ENCODE peak calls at places on chromosomes 11 and 22, in nine cellular contexts. One of them, this sample, is unnamed.

GRCh38 chr22:22088658-22089458 is 106.3 kb upstream of the TOP3B start:
- DNase-seq in HFF-Myc: no peak
- DNase-seq in heart left ventricle: no peak
- DNase-seq in astrocyte of the spinal cord: no peak
- DNase-seq in posterior cingulate gyrus: no peak
- DNase-seq in heart right ventricle: no peak
- DNase-seq in EL: no peak
- DNase-seq in HAP-1: no peak
- DNase-seq in mesenteric fat pad: no peak
- DNase-seq in this sample: no peak

GRCh38 chr11:134562176-134562575 is 150.1 kb upstream of the B3GAT1 start:
- DNase-seq in HFF-Myc: no peak
- DNase-seq in posterior cingulate gyrus: no peak
- DNase-seq in heart right ventricle: no peak
- DNase-seq in heart left ventricle: no peak
- DNase-seq in EL: no peak
- DNase-seq in mesenteric fat pad: peak
- DNase-seq in astrocyte of the spinal cord: no peak
- DNase-seq in HAP-1: no peak
- DNase-seq in this sample: no peak

GRCh38 chr11:46710821-46711269 is 8.2 kb upstream of the F2 start:
- DNase-seq in posterior cingulate gyrus: no peak
- DNase-seq in heart right ventricle: peak
- DNase-seq in EL: peak
- DNase-seq in HFF-Myc: peak
- DNase-seq in heart left ventricle: peak
- DNase-seq in HAP-1: no peak
- DNase-seq in astrocyte of the spinal cord: peak
- DNase-seq in mesenteric fat pad: no peak
- DNase-seq in this sample: no peak

GRCh38 chr11:83033972-83034672 is 37.6 kb downstream of the RAB30 start:
- DNase-seq in mesenteric fat pad: no peak
- DNase-seq in HAP-1: no peak
- DNase-seq in heart left ventricle: peak
- DNase-seq in HFF-Myc: peak
- DNase-seq in EL: peak
- DNase-seq in posterior cingulate gyrus: no peak
- DNase-seq in heart right ventricle: peak
- DNase-seq in astrocyte of the spinal cord: peak
- DNase-seq in this sample: no peak

GRCh38 chr11:2085251-2086066 is 53.7 kb downstream of the IGF2 start:
- DNase-seq in mesenteric fat pad: peak
- DNase-seq in EL: no peak
- DNase-seq in HAP-1: no peak
- DNase-seq in heart right ventricle: no peak
- DNase-seq in HFF-Myc: no peak
- DNase-seq in posterior cingulate gyrus: peak
- DNase-seq in astrocyte of the spinal cord: no peak
- DNase-seq in heart left ventricle: no peak
- DNase-seq in this sample: no peak

GRCh38 chr11:70481625-70482528 is 83.5 kb downstream of the CTTN start:
- DNase-seq in mesenteric fat pad: no peak
- DNase-seq in heart left ventricle: peak
- DNase-seq in HAP-1: no peak
- DNase-seq in astrocyte of the spinal cord: peak
- DNase-seq in posterior cingulate gyrus: peak
- DNase-seq in EL: peak
- DNase-seq in heart right ventricle: peak
- DNase-seq in HFF-Myc: no peak
- DNase-seq in this sample: no peak

GRCh38 chr11:35088676-35089075 is 50.3 kb upstream of the CD44 start:
- DNase-seq in HFF-Myc: no peak
- DNase-seq in EL: peak
- DNase-seq in heart left ventricle: no peak
- DNase-seq in mesenteric fat pad: no peak
- DNase-seq in heart right ventricle: no peak
- DNase-seq in astrocyte of the spinal cord: no peak
- DNase-seq in HAP-1: no peak
- DNase-seq in posterior cingulate gyrus: no peak
- DNase-seq in this sample: no peak

GRCh38 chr22:21642584-21643448 is 714 bp downstream of the SDF2L1 start:
- DNase-seq in HAP-1: peak
- DNase-seq in EL: peak
- DNase-seq in posterior cingulate gyrus: no peak
- DNase-seq in heart left ventricle: no peak
- DNase-seq in mesenteric fat pad: no peak
- DNase-seq in astrocyte of the spinal cord: peak
- DNase-seq in heart right ventricle: peak
- DNase-seq in HFF-Myc: no peak
- DNase-seq in this sample: no peak

GRCh38 chr11:27255447-27255828 is 107.6 kb downstream of the CCDC34 start:
- DNase-seq in HAP-1: no peak
- DNase-seq in posterior cingulate gyrus: no peak
- DNase-seq in EL: peak
- DNase-seq in heart left ventricle: no peak
- DNase-seq in mesenteric fat pad: no peak
- DNase-seq in heart right ventricle: no peak
- DNase-seq in HFF-Myc: no peak
- DNase-seq in astrocyte of the spinal cord: peak
- DNase-seq in this sample: no peak

GRCh38 chr22:20742764-20743163 is 31.1 kb upstream of the SERPIND1 start:
- DNase-seq in astrocyte of the spinal cord: no peak
- DNase-seq in mesenteric fat pad: no peak
- DNase-seq in posterior cingulate gyrus: no peak
- DNase-seq in heart right ventricle: no peak
- DNase-seq in EL: no peak
- DNase-seq in heart left ventricle: no peak
- DNase-seq in HFF-Myc: no peak
- DNase-seq in HAP-1: no peak
- DNase-seq in this sample: no peak

GRCh38 chr11:64057890-64058289 is 22.2 kb downstream of the FLRT1 start:
- DNase-seq in heart left ventricle: no peak
- DNase-seq in heart right ventricle: no peak
- DNase-seq in HFF-Myc: no peak
- DNase-seq in posterior cingulate gyrus: no peak
- DNase-seq in mesenteric fat pad: no peak
- DNase-seq in astrocyte of the spinal cord: no peak
- DNase-seq in EL: no peak
- DNase-seq in HAP-1: no peak
- DNase-seq in this sample: no peak

GRCh38 chr22:29380032-29380781 is 8.2 kb downstream of the AP1B1 start:
- DNase-seq in EL: peak
- DNase-seq in posterior cingulate gyrus: no peak
- DNase-seq in HFF-Myc: no peak
- DNase-seq in mesenteric fat pad: peak
- DNase-seq in heart left ventricle: no peak
- DNase-seq in heart right ventricle: no peak
- DNase-seq in HAP-1: no peak
- DNase-seq in astrocyte of the spinal cord: no peak
- DNase-seq in this sample: no peak

GRCh38 chr11:10638285-10638684 is 55.3 kb downstream of the IRAG1 start:
- DNase-seq in HFF-Myc: peak
- DNase-seq in mesenteric fat pad: no peak
- DNase-seq in posterior cingulate gyrus: peak
- DNase-seq in heart left ventricle: no peak
- DNase-seq in astrocyte of the spinal cord: peak
- DNase-seq in heart right ventricle: no peak
- DNase-seq in EL: no peak
- DNase-seq in HAP-1: no peak
- DNase-seq in this sample: no peak

GRCh38 chr11:8070417-8071101 is 10.5 kb upstream of the TUB start:
- DNase-seq in mesenteric fat pad: peak
- DNase-seq in astrocyte of the spinal cord: peak
- DNase-seq in HFF-Myc: no peak
- DNase-seq in posterior cingulate gyrus: no peak
- DNase-seq in HAP-1: peak
- DNase-seq in heart right ventricle: no peak
- DNase-seq in heart left ventricle: no peak
- DNase-seq in EL: peak
- DNase-seq in this sample: no peak

GRCh38 chr22:17922925-17923898 is 101.1 kb downstream of the MICAL3 start:
- DNase-seq in HFF-Myc: no peak
- DNase-seq in mesenteric fat pad: peak
- DNase-seq in HAP-1: no peak
- DNase-seq in EL: peak
- DNase-seq in astrocyte of the spinal cord: peak
- DNase-seq in heart right ventricle: no peak
- DNase-seq in heart left ventricle: no peak
- DNase-seq in posterior cingulate gyrus: peak
- DNase-seq in this sample: no peak

GRCh38 chr11:130527648-130528300 is 79.3 kb downstream of the ADAMTS15 start:
- DNase-seq in mesenteric fat pad: no peak
- DNase-seq in heart left ventricle: peak
- DNase-seq in HFF-Myc: no peak
- DNase-seq in EL: peak
- DNase-seq in HAP-1: no peak
- DNase-seq in heart right ventricle: peak
- DNase-seq in posterior cingulate gyrus: no peak
- DNase-seq in astrocyte of the spinal cord: peak
- DNase-seq in this sample: no peak

GRCh38 chr11:106420048-106420665 is 342.7 kb downstream of the AASDHPPT start:
- DNase-seq in HAP-1: no peak
- DNase-seq in heart right ventricle: no peak
- DNase-seq in posterior cingulate gyrus: no peak
- DNase-seq in EL: no peak
- DNase-seq in heart left ventricle: no peak
- DNase-seq in mesenteric fat pad: no peak
- DNase-seq in HFF-Myc: no peak
- DNase-seq in astrocyte of the spinal cord: no peak
- DNase-seq in this sample: no peak

GRCh38 chr11:48058777-48059176 is 78.4 kb downstream of the PTPRJ start:
- DNase-seq in HFF-Myc: no peak
- DNase-seq in mesenteric fat pad: no peak
- DNase-seq in astrocyte of the spinal cord: no peak
- DNase-seq in heart left ventricle: no peak
- DNase-seq in posterior cingulate gyrus: peak
- DNase-seq in heart right ventricle: no peak
- DNase-seq in HAP-1: no peak
- DNase-seq in EL: no peak
- DNase-seq in this sample: no peak

GRCh38 chr22:20997536-20998257 is 4.2 kb downstream of the THAP7 start:
- DNase-seq in heart right ventricle: no peak
- DNase-seq in HAP-1: no peak
- DNase-seq in mesenteric fat pad: no peak
- DNase-seq in EL: no peak
- DNase-seq in astrocyte of the spinal cord: no peak
- DNase-seq in posterior cingulate gyrus: no peak
- DNase-seq in heart left ventricle: no peak
- DNase-seq in HFF-Myc: no peak
- DNase-seq in this sample: no peak

GRCh38 chr11:40797981-40798380 is 661.5 kb downstream of the LRRC4C start:
- DNase-seq in mesenteric fat pad: no peak
- DNase-seq in astrocyte of the spinal cord: peak
- DNase-seq in HFF-Myc: no peak
- DNase-seq in heart right ventricle: no peak
- DNase-seq in EL: no peak
- DNase-seq in HAP-1: no peak
- DNase-seq in posterior cingulate gyrus: no peak
- DNase-seq in heart left ventricle: no peak
- DNase-seq in this sample: no peak